ENCODE peak calls at places on chromosomes 16 and 17, in six cellular contexts. Q is transverse colon, E is bronchial epithelial cell, V is ovary, P is body of pancreas, Y is psoas muscle. R is an unnamed sample. For H3K27me3, the result is how much of the 10 kb centered on the place peaks cover.

GRCh38 chr16:2799852-2800226 is 1.6 kb downstream of the PRSS41 start:
- DNase-seq in Q (peak), E (peak), Y (no peak), P (no peak), V (no peak), R (no peak)

GRCh38 chr16:87123356-87124001 is 193.7 kb downstream of the C16orf95 start:
- DNase-seq in Q (no peak), Y (no peak), P (no peak), E (no peak), V (no peak), R (no peak)

GRCh38 chr17:34387566-34387965 is 24.5 kb upstream of the CCL1 start:
- DNase-seq in E (no peak), V (no peak), P (no peak), Q (no peak), Y (no peak), R (no peak)

GRCh38 chr17:75151893-75152292 is 2.4 kb downstream of the JPT1 start:
- DNase-seq in Q (no peak), P (no peak), V (no peak), E (no peak), Y (no peak), R (no peak)

GRCh38 chr16:30381351-30382041 is 865 bp downstream of the SEPTIN1 start:
- DNase-seq in E (no peak), Q (no peak), P (no peak), Y (no peak), V (no peak), R (peak)

GRCh38 chr16:7644171-7644570 is 311.5 kb downstream of the RBFOX1 start:
- DNase-seq in Q (no peak), Y (no peak), P (no peak), V (no peak), E (no peak), R (no peak)

GRCh38 chr17:15303851-15304250 is 37.5 kb downstream of the TEKT3 start:
- DNase-seq in P (no peak), Y (no peak), E (no peak), V (no peak), Q (no peak), R (peak)

GRCh38 chr17:39177256-39177655 is 11.3 kb upstream of the ARL5C start:
- DNase-seq in Y (no peak), V (no peak), Q (no peak), E (no peak), P (no peak), R (peak)

GRCh38 chr17:1999557-2000251 is 25.4 kb downstream of the RTN4RL1 start:
- DNase-seq in Q (peak), Y (peak), E (peak), P (peak), V (peak), R (peak)

DNA sequence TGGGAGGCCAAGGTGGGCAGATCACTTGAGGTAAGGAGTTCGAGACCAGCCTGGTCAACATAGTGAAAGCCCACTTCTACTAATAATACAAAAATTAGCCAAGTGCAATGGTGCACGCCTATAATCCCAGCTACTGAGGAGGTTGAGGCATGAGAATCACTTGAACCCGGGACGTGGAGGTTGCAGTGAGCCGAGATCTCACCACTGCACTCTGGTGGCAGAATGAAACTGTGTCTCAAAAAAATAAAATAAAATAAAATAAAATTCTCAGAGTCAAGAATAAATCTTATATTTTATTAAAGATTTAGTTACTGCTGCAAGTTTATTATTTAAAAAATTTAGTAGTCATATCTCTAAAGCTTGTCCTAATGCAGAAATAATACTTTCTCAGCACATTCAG is 29.7 kb downstream of the ARL4D start:
- DNase-seq in P (no peak), E (no peak), V (no peak), Q (no peak), Y (no peak), R (no peak)
- TF ChIP-seq CTCF in P (no peak), E (no peak), V (no peak), Q (no peak), Y (no peak), R (peak)

DNA sequence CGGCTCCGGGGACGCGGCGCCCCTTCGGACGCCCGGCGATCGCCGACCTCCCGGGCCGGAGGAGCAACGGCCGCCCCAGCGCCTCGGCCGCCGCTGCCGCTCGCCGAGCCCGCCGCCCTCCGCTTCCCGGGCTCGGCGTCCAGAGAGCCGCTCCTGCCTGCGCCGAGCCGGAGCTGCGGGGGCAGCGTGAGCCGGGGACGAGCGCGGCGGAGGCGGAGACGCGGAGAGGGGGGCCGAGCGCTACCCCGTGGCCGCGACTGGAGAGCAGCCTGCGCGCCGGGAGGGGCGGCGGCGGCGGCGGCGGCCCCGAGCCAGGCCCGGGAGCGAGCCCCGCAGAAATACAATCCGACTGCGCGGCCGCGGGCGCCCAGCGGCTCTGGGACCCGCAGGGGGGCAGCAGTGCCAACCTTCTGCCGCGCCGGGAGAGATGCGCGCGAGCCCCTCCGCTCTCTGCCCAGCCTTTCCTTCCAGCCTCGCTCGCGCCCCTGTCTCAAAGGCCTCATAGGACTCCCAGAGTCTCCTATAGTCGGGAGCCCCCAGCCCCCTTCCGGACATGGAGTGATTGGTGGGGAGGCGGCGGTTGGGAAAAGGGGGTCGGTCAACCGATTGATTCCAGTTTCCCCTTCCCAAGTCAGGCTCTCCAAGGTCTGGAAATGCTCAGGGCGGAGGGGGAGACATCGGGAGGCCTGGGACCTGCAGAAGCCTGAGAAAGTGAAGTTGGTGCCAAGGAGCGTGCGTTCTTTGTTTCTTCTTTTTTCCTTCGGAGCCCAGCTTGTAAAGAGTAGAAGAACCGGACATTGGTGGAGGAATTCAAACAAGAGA is 1.0 kb upstream of the SDK2 start:
- DNase-seq in Y (peak), V (no peak), Q (peak), E (peak), P (no peak), R (peak)
- H3K27me3 ChIP-seq in Y (under half), V (under half), Q (half or more), E (under half), P (under half), R (half or more)

GRCh38 chr17:49229076-49229804 is 1.3 kb downstream of the PHOSPHO1 start:
- DNase-seq in E (no peak), P (no peak), V (no peak), Q (no peak), Y (no peak), R (no peak)
- H3K4me3 ChIP-seq in E (no peak), P (no peak), V (no peak), Q (no peak), Y (peak), R (no peak)

GRCh38 chr17:7329360-7330098 is 394 bp upstream of the NEURL4 start:
- DNase-seq in E (peak), P (peak), Y (peak), V (peak), Q (peak), R (peak)
- TF ChIP-seq CTCF in E (no peak), P (no peak), Y (no peak), V (no peak), Q (no peak), R (no peak)

GRCh38 chr17:73933871-73934270 is 269.6 kb upstream of the RPL38 start:
- DNase-seq in Q (no peak), E (no peak), Y (no peak), V (no peak), P (no peak), R (no peak)
- H3K27me3 ChIP-seq in Q (under half), E (under half), Y (under half), V (under half), P (under half), R (under half)

R was measured in BE2C.